ENCODE peak calls at places on chromosomes 4 and X, in seven cellular contexts. One of them, this sample, is unnamed.

GRCh38 chrX:131068945-131069719 is 11.0 kb downstream of the ARHGAP36 start:
- DNase-seq in fibroblast of lung: peak
- DNase-seq in MCF 10A: peak
- DNase-seq in HL-60: no peak
- DNase-seq in choroid plexus epithelial cell: peak
- DNase-seq in bronchial epithelial cell: no peak
- DNase-seq in fibroblast of the aortic adventitia: peak
- DNase-seq in this sample: no peak

GRCh38 chr4:88158360-88159136 is at the start of gene ABCG2:
- DNase-seq in bronchial epithelial cell: peak
- DNase-seq in HL-60: no peak
- DNase-seq in choroid plexus epithelial cell: peak
- DNase-seq in MCF 10A: peak
- DNase-seq in fibroblast of lung: peak
- DNase-seq in fibroblast of the aortic adventitia: peak
- DNase-seq in this sample: no peak

GRCh38 chrX:1391707-1392375 is at the start of gene SLC25A6:
- DNase-seq in fibroblast of lung: peak
- DNase-seq in fibroblast of the aortic adventitia: peak
- DNase-seq in bronchial epithelial cell: peak
- DNase-seq in HL-60: peak
- DNase-seq in choroid plexus epithelial cell: peak
- DNase-seq in MCF 10A: peak
- DNase-seq in this sample: peak

GRCh38 chr4:83757121-83757621 is 221.3 kb downstream of the GPAT3 start:
- DNase-seq in MCF 10A: peak
- DNase-seq in bronchial epithelial cell: peak
- DNase-seq in fibroblast of the aortic adventitia: peak
- DNase-seq in HL-60: no peak
- DNase-seq in choroid plexus epithelial cell: no peak
- DNase-seq in fibroblast of lung: no peak
- DNase-seq in this sample: no peak

GRCh38 chrX:115449742-115450141 is 111.2 kb upstream of the PLS3 start:
- DNase-seq in fibroblast of lung: peak
- DNase-seq in bronchial epithelial cell: no peak
- DNase-seq in fibroblast of the aortic adventitia: peak
- DNase-seq in MCF 10A: peak
- DNase-seq in HL-60: no peak
- DNase-seq in choroid plexus epithelial cell: peak
- DNase-seq in this sample: no peak

GRCh38 chrX:49166914-49167739 is 4.6 kb downstream of the MAGIX start:
- DNase-seq in fibroblast of lung: peak
- DNase-seq in fibroblast of the aortic adventitia: peak
- DNase-seq in HL-60: peak
- DNase-seq in choroid plexus epithelial cell: peak
- DNase-seq in bronchial epithelial cell: peak
- DNase-seq in MCF 10A: peak
- DNase-seq in this sample: no peak

GRCh38 chrX:11444052-11444451 is 150.8 kb downstream of the AMELX start:
- DNase-seq in MCF 10A: no peak
- DNase-seq in choroid plexus epithelial cell: no peak
- DNase-seq in HL-60: no peak
- DNase-seq in fibroblast of the aortic adventitia: no peak
- DNase-seq in bronchial epithelial cell: no peak
- DNase-seq in fibroblast of lung: no peak
- DNase-seq in this sample: no peak

GRCh38 chrX:47828984-47829383 is 7.7 kb upstream of the ZNF81 start:
- DNase-seq in fibroblast of lung: no peak
- DNase-seq in fibroblast of the aortic adventitia: no peak
- DNase-seq in MCF 10A: no peak
- DNase-seq in HL-60: no peak
- DNase-seq in choroid plexus epithelial cell: no peak
- DNase-seq in bronchial epithelial cell: no peak
- DNase-seq in this sample: no peak

GRCh38 chr4:170145120-170145519 is 55.4 kb upstream of the AADAT start:
- DNase-seq in bronchial epithelial cell: no peak
- DNase-seq in fibroblast of lung: no peak
- DNase-seq in MCF 10A: no peak
- DNase-seq in HL-60: no peak
- DNase-seq in fibroblast of the aortic adventitia: no peak
- DNase-seq in choroid plexus epithelial cell: no peak
- DNase-seq in this sample: no peak

GRCh38 chr4:81084624-81085023 is 54.1 kb downstream of the BMP3 start:
- DNase-seq in fibroblast of the aortic adventitia: peak
- DNase-seq in MCF 10A: no peak
- DNase-seq in fibroblast of lung: peak
- DNase-seq in bronchial epithelial cell: no peak
- DNase-seq in choroid plexus epithelial cell: peak
- DNase-seq in HL-60: no peak
- DNase-seq in this sample: no peak

GRCh38 chr4:73740353-73740778 is at the start of gene CXCL8:
- DNase-seq in choroid plexus epithelial cell: peak
- DNase-seq in bronchial epithelial cell: peak
- DNase-seq in fibroblast of lung: peak
- DNase-seq in fibroblast of the aortic adventitia: peak
- DNase-seq in HL-60: peak
- DNase-seq in MCF 10A: peak
- DNase-seq in this sample: peak

GRCh38 chrX:74449322-74449936 is 28.1 kb downstream of the SLC16A2 start:
- DNase-seq in fibroblast of lung: no peak
- DNase-seq in fibroblast of the aortic adventitia: peak
- DNase-seq in choroid plexus epithelial cell: peak
- DNase-seq in HL-60: no peak
- DNase-seq in MCF 10A: peak
- DNase-seq in bronchial epithelial cell: peak
- DNase-seq in this sample: peak

GRCh38 chr4:65227628-65228027 is 442.7 kb downstream of the EPHA5 start:
- DNase-seq in fibroblast of lung: no peak
- DNase-seq in MCF 10A: no peak
- DNase-seq in fibroblast of the aortic adventitia: no peak
- DNase-seq in bronchial epithelial cell: no peak
- DNase-seq in choroid plexus epithelial cell: no peak
- DNase-seq in HL-60: no peak
- DNase-seq in this sample: no peak

GRCh38 chr4:150140774-150141400 is 62.6 kb downstream of the DCLK2 start:
- DNase-seq in bronchial epithelial cell: peak
- DNase-seq in fibroblast of lung: peak
- DNase-seq in MCF 10A: peak
- DNase-seq in fibroblast of the aortic adventitia: peak
- DNase-seq in choroid plexus epithelial cell: peak
- DNase-seq in HL-60: no peak
- DNase-seq in this sample: no peak

GRCh38 chrX:148049441-148049840 is 68.3 kb downstream of the FMR1NB start:
- DNase-seq in choroid plexus epithelial cell: peak
- DNase-seq in MCF 10A: peak
- DNase-seq in fibroblast of the aortic adventitia: peak
- DNase-seq in bronchial epithelial cell: peak
- DNase-seq in HL-60: no peak
- DNase-seq in fibroblast of lung: peak
- DNase-seq in this sample: no peak

GRCh38 chr4:123556526-123556925 is 159.9 kb downstream of the SPRY1 start:
- DNase-seq in MCF 10A: no peak
- DNase-seq in fibroblast of lung: no peak
- DNase-seq in HL-60: no peak
- DNase-seq in bronchial epithelial cell: no peak
- DNase-seq in choroid plexus epithelial cell: no peak
- DNase-seq in fibroblast of the aortic adventitia: no peak
- DNase-seq in this sample: no peak

GRCh38 chr4:32460972-32461371 is 1740.8 kb downstream of the PCDH7 start:
- DNase-seq in bronchial epithelial cell: no peak
- DNase-seq in choroid plexus epithelial cell: no peak
- DNase-seq in fibroblast of the aortic adventitia: no peak
- DNase-seq in MCF 10A: no peak
- DNase-seq in fibroblast of lung: no peak
- DNase-seq in HL-60: no peak
- DNase-seq in this sample: no peak

GRCh38 chrX:10010686-10011085 is 43.5 kb downstream of the CLDN34 start:
- DNase-seq in fibroblast of the aortic adventitia: no peak
- DNase-seq in choroid plexus epithelial cell: peak
- DNase-seq in HL-60: no peak
- DNase-seq in fibroblast of lung: peak
- DNase-seq in MCF 10A: peak
- DNase-seq in bronchial epithelial cell: peak
- DNase-seq in this sample: no peak

GRCh38 chrX:138710866-138711331 is 618 bp downstream of the FGF13 start:
- DNase-seq in choroid plexus epithelial cell: no peak
- DNase-seq in HL-60: no peak
- DNase-seq in fibroblast of lung: no peak
- DNase-seq in MCF 10A: no peak
- DNase-seq in fibroblast of the aortic adventitia: no peak
- DNase-seq in bronchial epithelial cell: no peak
- DNase-seq in this sample: peak

DNA sequence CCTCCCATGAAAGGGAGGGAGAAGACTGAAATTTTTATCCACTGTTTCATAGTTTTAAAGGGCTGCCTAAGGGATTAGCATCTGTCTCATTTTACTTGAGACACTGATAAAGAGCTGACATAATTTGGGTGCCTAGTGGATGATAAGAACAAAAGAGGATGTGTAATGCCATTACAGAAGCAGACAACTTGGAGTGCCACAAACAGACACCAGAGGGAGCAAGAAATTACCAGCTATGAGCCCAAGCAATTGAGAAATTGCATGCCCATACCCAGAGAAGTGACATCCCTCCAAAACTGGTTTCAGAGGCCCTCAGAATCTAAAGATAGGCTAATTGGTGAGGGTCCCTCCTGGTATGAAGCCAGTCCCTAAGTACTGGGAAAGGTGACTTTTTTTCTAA is 38.5 kb upstream of the POU3F4 start:
- DNase-seq in fibroblast of lung: no peak
- DNase-seq in HL-60: peak
- DNase-seq in fibroblast of the aortic adventitia: peak
- DNase-seq in choroid plexus epithelial cell: peak
- DNase-seq in MCF 10A: peak
- DNase-seq in bronchial epithelial cell: peak
- DNase-seq in this sample: no peak
- TF ChIP-seq CTCF in fibroblast of lung: no peak
- TF ChIP-seq CTCF in HL-60: peak
- TF ChIP-seq CTCF in fibroblast of the aortic adventitia: peak
- TF ChIP-seq CTCF in choroid plexus epithelial cell: no peak
- TF ChIP-seq CTCF in MCF 10A: peak
- TF ChIP-seq CTCF in bronchial epithelial cell: peak
- TF ChIP-seq CTCF in this sample: peak

GRCh38 chr4:63558709-63559108 is 850.5 kb downstream of the TECRL start:
- DNase-seq in MCF 10A: no peak
- DNase-seq in choroid plexus epithelial cell: no peak
- DNase-seq in HL-60: no peak
- DNase-seq in fibroblast of the aortic adventitia: no peak
- DNase-seq in bronchial epithelial cell: no peak
- DNase-seq in fibroblast of lung: no peak
- DNase-seq in this sample: no peak

GRCh38 chr4:63566658-63567057 is 842.6 kb downstream of the TECRL start:
- DNase-seq in MCF 10A: no peak
- DNase-seq in choroid plexus epithelial cell: no peak
- DNase-seq in HL-60: no peak
- DNase-seq in fibroblast of lung: no peak
- DNase-seq in bronchial epithelial cell: no peak
- DNase-seq in fibroblast of the aortic adventitia: no peak
- DNase-seq in this sample: no peak

GRCh38 chr4:63563288-63564014 is 845.8 kb downstream of the TECRL start:
- DNase-seq in bronchial epithelial cell: peak
- DNase-seq in MCF 10A: peak
- DNase-seq in fibroblast of the aortic adventitia: no peak
- DNase-seq in choroid plexus epithelial cell: no peak
- DNase-seq in HL-60: no peak
- DNase-seq in fibroblast of lung: no peak
- DNase-seq in this sample: no peak
- TF ChIP-seq CTCF in bronchial epithelial cell: no peak
- TF ChIP-seq CTCF in MCF 10A: no peak
- TF ChIP-seq CTCF in fibroblast of the aortic adventitia: no peak
- TF ChIP-seq CTCF in choroid plexus epithelial cell: no peak
- TF ChIP-seq CTCF in HL-60: no peak
- TF ChIP-seq CTCF in fibroblast of lung: no peak
- TF ChIP-seq CTCF in this sample: peak

GRCh38 chr4:7044415-7044930 is 1.3 kb downstream of the TADA2B start:
- DNase-seq in HL-60: no peak
- DNase-seq in choroid plexus epithelial cell: peak
- DNase-seq in fibroblast of the aortic adventitia: peak
- DNase-seq in MCF 10A: no peak
- DNase-seq in bronchial epithelial cell: no peak
- DNase-seq in fibroblast of lung: no peak
- DNase-seq in this sample: no peak

GRCh38 chr4:7041851-7042696 is 1.1 kb upstream of the TADA2B start:
- DNase-seq in bronchial epithelial cell: peak
- DNase-seq in HL-60: peak
- DNase-seq in fibroblast of the aortic adventitia: peak
- DNase-seq in MCF 10A: no peak
- DNase-seq in fibroblast of lung: no peak
- DNase-seq in choroid plexus epithelial cell: no peak
- DNase-seq in this sample: no peak

GRCh38 chr4:7043521-7044414 is 596 bp downstream of the TADA2B start:
- DNase-seq in fibroblast of lung: peak
- DNase-seq in fibroblast of the aortic adventitia: peak
- DNase-seq in HL-60: no peak
- DNase-seq in bronchial epithelial cell: no peak
- DNase-seq in MCF 10A: peak
- DNase-seq in choroid plexus epithelial cell: peak
- DNase-seq in this sample: no peak

GRCh38 chr4:7041246-7041645 is 1.9 kb upstream of the TADA2B start:
- DNase-seq in fibroblast of lung: no peak
- DNase-seq in choroid plexus epithelial cell: no peak
- DNase-seq in fibroblast of the aortic adventitia: no peak
- DNase-seq in MCF 10A: no peak
- DNase-seq in HL-60: no peak
- DNase-seq in bronchial epithelial cell: no peak
- DNase-seq in this sample: no peak

DNA sequence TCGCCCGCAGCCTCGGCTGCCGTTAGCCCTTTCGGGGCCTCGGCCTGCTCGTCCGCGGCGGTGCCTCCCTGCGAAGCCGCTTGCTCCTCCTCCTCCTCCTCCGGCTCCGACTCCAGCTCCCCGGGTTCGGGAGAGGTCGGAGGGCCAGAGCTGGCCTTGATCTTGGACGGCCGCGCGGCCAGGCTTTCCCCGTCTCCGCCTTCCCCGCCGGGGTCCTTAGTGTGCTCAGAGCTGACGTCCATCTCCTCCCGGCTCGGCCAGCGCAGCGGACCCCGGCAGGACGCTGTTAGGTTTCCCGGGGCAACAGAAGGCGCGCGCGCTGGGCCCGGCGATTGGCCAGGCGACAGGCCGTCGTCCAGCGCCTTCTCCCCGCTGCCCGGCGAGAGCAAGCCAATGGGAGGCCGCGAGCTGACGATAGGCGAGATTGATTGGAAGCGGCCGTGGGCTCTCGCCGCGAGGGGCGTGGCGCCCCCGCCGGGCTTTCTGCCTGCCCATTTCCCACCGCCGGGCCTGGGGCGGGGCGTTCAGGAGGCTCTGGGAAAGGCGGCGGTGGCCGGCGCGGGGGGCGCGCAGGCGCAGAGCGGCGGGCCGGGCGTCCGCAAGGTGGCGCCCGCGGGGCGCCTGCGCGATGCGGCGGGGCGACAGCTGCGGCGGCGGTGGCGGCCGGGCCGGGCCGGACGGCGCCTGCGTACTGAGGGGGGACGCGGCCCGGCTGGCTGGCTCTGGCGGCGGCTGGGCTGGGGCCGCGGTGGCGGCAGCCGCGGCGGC is at the start of gene TADA2B:
- DNase-seq in HL-60: peak
- DNase-seq in fibroblast of the aortic adventitia: peak
- DNase-seq in choroid plexus epithelial cell: peak
- DNase-seq in bronchial epithelial cell: peak
- DNase-seq in fibroblast of lung: peak
- DNase-seq in MCF 10A: peak
- DNase-seq in this sample: peak
- TF ChIP-seq CTCF in HL-60: no peak
- TF ChIP-seq CTCF in fibroblast of the aortic adventitia: peak
- TF ChIP-seq CTCF in choroid plexus epithelial cell: no peak
- TF ChIP-seq CTCF in bronchial epithelial cell: peak
- TF ChIP-seq CTCF in fibroblast of lung: peak
- TF ChIP-seq CTCF in MCF 10A: peak
- TF ChIP-seq CTCF in this sample: peak

GRCh38 chrX:23403849-23404248 is 69.2 kb downstream of the PTCHD1 start:
- DNase-seq in choroid plexus epithelial cell: peak
- DNase-seq in MCF 10A: peak
- DNase-seq in HL-60: no peak
- DNase-seq in bronchial epithelial cell: no peak
- DNase-seq in fibroblast of the aortic adventitia: no peak
- DNase-seq in fibroblast of lung: no peak
- DNase-seq in this sample: no peak
- TF ChIP-seq CTCF in choroid plexus epithelial cell: peak
- TF ChIP-seq CTCF in MCF 10A: peak
- TF ChIP-seq CTCF in HL-60: no peak
- TF ChIP-seq CTCF in bronchial epithelial cell: peak
- TF ChIP-seq CTCF in fibroblast of the aortic adventitia: no peak
- TF ChIP-seq CTCF in fibroblast of lung: no peak
- TF ChIP-seq CTCF in this sample: peak